ENCODE peak calls at places on chromosomes 12 and 14, in seven cellular contexts. S is uterus, H is GM23338, L is neuronal stem cell, G is lower lobe of right lung, R is right cardiac atrium, F is A549. T is an unnamed sample. For H3K4me1, the result is how much of the 10 kb centered on the place peaks cover.

GRCh38 chr12:125201940-125202339 is 136.7 kb downstream of the AACS start:
- DNase-seq in L (no peak), R (no peak), F (no peak), G (no peak), S (no peak), H (no peak), T (no peak)

GRCh38 chr12:88810806-88811205 is 230.5 kb upstream of the KITLG start:
- DNase-seq in F (no peak), L (no peak), R (no peak), H (no peak), G (no peak), S (no peak), T (no peak)

GRCh38 chr12:91577586-91578539 is 395.2 kb upstream of the DCN start:
- DNase-seq in G (no peak), S (no peak), F (peak), H (peak), L (no peak), R (no peak), T (peak)

GRCh38 chr14:95886366-95886765 is 9.7 kb downstream of the TUNAR start:
- DNase-seq in G (no peak), L (no peak), H (no peak), S (no peak), R (no peak), F (no peak), T (no peak)

GRCh38 chr12:111268738-111269572 is 99.9 kb downstream of the PHETA1 start:
- DNase-seq in R (no peak), G (no peak), L (no peak), H (peak), S (no peak), F (no peak), T (peak)

GRCh38 chr12:25436206-25436912 is 116.7 kb downstream of the LMNTD1 start:
- DNase-seq in F (peak), L (peak), R (peak), H (peak), S (peak), G (no peak), T (peak)

GRCh38 chr12:89177802-89178201 is 174.5 kb downstream of the DUSP6 start:
- DNase-seq in F (no peak), H (no peak), S (no peak), G (no peak), L (no peak), R (no peak), T (no peak)

GRCh38 chr14:94390372-94391086 is 2.1 kb upstream of the SERPINA1 start:
- DNase-seq in S (no peak), R (peak), F (no peak), L (no peak), H (peak), G (peak), T (no peak)

GRCh38 chr14:94129758-94130414 is 482 bp upstream of the IFI27L2 start:
- DNase-seq in R (peak), L (peak), F (peak), G (no peak), H (peak), S (peak), T (peak)

GRCh38 chr14:105503918-105504692 is 13.1 kb downstream of the TEDC1 start:
- DNase-seq in G (no peak), S (no peak), R (no peak), L (no peak), H (no peak), F (no peak), T (no peak)

GRCh38 chr12:71452006-71452405 is 12.4 kb downstream of the LGR5 start:
- DNase-seq in L (no peak), F (no peak), S (no peak), G (no peak), R (no peak), H (no peak), T (no peak)

GRCh38 chr12:50865266-50865665 is 22.5 kb downstream of the TMPRSS12 start:
- DNase-seq in H (no peak), S (no peak), L (no peak), F (no peak), R (no peak), G (no peak), T (no peak)

GRCh38 chr12:85920324-85920947 is 46.3 kb downstream of the NTS start:
- DNase-seq in G (no peak), F (no peak), L (peak), R (no peak), H (peak), S (no peak), T (peak)

DNA sequence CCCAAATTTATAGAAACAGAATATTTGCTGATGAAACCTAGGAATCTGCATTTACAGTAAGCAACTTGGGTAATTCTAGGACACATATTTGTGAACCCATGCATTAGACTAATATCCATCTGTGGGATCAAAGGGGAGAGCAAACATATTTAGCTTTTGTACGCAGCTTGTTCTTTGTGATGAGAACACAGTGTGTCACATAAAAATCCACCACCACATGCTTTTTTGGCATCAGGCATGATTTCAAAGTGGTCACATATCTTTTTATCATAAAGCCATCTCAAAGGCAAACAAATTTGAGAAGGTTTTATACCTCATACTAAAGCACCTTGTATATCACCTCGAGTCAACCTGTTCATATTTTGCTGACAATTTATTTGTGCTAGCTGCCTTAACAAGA is 15.7 kb downstream of the DNAL1 start:
- DNase-seq in H (no peak), L (no peak), F (no peak), R (no peak), S (no peak), G (no peak), T (no peak)
- H3K4me1 ChIP-seq in H (under half), L (under half), F (under half), R (under half), S (under half), G (under half), T (under half)

DNA sequence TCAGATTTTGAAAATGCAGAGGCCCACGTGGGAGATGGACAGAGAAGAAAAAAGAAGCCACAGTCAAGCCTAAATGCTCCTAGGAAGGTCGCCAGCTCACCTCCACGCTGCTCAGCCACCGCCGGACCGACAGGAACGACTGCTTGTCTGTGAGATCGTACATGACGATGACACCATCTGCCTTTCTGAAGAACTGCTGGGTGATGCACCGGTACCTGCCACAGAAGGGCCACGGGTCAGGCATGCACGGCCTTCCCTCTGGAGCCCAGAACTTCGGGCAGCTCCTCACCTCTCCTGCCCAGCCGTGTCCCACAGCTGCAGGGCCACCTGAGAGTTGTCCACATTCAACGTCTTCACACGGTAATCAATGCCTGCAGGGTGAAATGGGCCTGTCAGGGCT is 125.6 kb downstream of the CRACR2A start:
- DNase-seq in F (no peak), G (no peak), S (no peak), L (no peak), R (no peak), H (no peak), T (no peak)
- H3K4me3 ChIP-seq in F (no peak), G (no peak), S (no peak), L (no peak), R (no peak), H (no peak), T (no peak)

GRCh38 chr14:98192946-98193345 is 1079.1 kb downstream of the BCL11B start:
- DNase-seq in R (no peak), S (no peak), H (no peak), F (no peak), G (no peak), L (no peak), T (no peak)

GRCh38 chr14:98198385-98198784 is 1073.6 kb downstream of the BCL11B start:
- DNase-seq in G (no peak), H (no peak), L (no peak), F (no peak), R (peak), S (no peak), T (no peak)

GRCh38 chr14:98195256-98195655 is 1076.7 kb downstream of the BCL11B start:
- DNase-seq in H (no peak), L (no peak), F (no peak), G (no peak), R (no peak), S (no peak), T (no peak)

GRCh38 chr14:98197933-98198332 is 1074.1 kb downstream of the BCL11B start:
- DNase-seq in L (no peak), R (no peak), F (no peak), S (no peak), H (no peak), G (no peak), T (no peak)

DNA sequence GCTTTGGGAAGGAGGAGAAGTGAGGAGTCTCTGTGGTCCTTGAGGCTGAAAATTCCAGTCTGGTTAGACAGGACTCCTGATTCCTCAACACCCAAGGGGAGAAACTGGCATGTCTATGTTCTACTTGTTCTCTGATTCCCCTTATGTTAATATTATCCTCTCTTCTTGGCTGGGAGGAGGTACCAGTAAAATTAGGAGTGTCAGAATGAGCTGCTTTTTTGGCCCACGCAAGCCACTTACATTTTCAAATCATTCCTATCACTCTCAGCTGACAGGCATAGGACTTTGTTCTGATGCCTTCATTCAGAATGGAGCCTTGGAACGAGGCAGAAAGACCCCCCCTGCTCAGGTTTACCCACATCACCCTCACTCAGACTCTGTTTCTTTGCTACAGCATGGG is 1077.2 kb downstream of the BCL11B start:
- DNase-seq in H (no peak), R (no peak), L (no peak), S (no peak), F (no peak), G (no peak), T (no peak)
- H3K27ac ChIP-seq in H (no peak), R (no peak), L (no peak), S (no peak), F (no peak), G (no peak), T (no peak)

DNA sequence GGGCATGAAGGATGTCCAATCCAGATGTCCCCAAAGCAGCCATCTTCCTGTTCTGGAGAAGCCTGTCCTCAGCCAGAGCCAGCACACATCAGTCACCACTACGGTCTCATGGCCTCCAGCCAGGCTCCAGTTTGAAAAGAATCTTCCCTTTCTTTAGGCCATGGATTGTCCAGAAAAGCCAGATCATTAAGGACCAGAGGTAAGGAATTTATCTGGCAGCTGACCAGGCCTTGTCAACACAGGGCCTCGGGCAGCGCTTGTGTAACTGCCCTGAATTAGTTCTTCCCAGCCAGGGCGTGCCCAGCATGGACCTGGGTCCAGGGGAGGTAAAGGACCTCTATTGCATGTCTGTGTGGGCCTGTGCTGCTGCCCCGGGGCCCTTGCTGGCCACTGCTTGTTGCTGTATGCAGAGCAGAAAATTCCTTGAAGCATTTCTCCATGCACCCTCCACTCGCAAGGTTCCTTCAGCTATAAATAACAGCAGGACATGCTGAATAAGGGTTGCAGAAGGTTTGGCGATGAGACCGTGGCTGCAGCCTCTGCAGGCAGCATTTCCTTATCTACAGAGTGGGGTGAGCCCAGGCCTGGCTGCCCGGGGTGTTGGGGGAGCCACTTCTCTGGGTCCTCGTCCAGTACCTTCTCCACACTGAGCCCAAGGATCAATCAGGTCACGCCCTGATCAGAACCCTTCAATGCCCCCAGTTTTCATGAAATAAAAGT is 21.7 kb upstream of the VPS37B start:
- DNase-seq in S (no peak), L (no peak), G (peak), H (no peak), R (peak), F (no peak), T (no peak)
- H3K4me1 ChIP-seq in S (under half), L (under half), G (under half), H (under half), R (under half), F (under half), T (under half)

DNA sequence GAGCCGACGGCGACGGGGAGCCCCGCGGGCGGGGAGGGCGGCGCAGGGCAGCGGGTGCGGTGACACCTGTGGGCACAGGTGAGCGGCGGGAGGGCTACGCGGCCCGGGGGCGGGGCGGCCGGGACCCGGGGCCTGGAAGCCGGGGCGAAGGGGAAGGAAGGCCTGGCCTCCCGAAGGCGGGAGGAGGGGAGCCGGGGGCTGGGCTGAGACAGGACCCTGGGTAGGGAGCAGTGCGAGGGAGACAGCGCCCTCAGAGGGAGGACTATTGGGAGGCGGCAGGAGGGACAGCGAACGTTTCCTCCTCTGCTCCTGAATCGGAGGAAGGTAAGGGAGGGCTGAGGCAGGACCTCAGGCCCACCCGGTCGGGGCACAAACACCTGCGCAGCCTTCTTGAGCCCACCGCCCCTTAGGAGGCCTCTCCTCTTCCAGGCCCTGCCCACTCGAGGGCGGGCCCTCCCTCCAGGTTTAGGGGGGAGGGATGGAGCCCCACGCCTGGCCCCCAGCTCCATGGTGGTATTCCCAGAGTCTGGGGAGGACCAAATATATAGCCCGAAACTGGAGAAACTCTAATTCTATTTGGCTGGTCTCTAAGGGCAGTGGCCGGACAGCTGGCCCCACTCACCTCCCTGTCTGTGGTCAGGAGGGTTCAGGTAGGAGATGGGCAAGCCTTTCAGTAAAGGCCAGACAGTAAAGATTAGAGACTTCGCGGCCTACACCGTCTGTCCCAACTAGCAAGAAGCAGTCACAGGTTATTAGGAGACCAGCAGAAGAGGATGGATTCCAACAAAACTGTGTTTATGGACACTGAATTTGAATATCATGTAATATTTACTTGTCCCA is 509 bp downstream of the PLEKHG6 start:
- DNase-seq in L (no peak), H (peak), S (no peak), R (no peak), F (no peak), G (peak), T (no peak)
- H3K4me3 ChIP-seq in L (no peak), H (peak), S (peak), R (peak), F (peak), G (peak), T (peak)

DNA sequence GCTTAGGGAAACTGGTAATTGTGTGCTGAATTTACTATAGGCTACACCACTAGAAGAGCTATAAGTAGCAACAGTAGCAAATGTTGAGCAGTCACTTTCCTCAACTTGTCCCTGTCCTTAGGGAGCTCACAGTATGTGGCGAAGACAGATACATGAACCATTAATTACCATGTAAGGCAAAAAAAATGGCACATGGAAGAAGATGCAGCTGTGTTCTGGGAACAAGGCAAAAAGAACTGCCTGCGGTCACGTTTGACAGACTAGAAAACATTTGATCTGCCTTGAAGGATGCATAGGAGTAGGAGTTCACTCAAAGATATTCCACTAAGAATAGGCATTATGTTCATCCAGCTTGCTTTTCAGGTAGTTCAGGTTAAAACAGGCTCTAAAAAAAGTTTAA is 46.5 kb upstream of the IFNG-AS1 start:
- DNase-seq in G (no peak), H (no peak), F (no peak), L (no peak), R (no peak), S (no peak), T (no peak)
- H3K27ac ChIP-seq in G (no peak), H (no peak), F (no peak), L (no peak), R (no peak), S (peak), T (no peak)

GRCh38 chr12:47757840-47758583 is 668 bp downstream of the RAPGEF3 start:
- DNase-seq in H (no peak), L (no peak), S (no peak), R (peak), F (no peak), G (peak), T (no peak)

GRCh38 chr12:47754126-47754525 is 4.6 kb downstream of the RAPGEF3 start:
- DNase-seq in H (no peak), S (no peak), R (no peak), F (no peak), L (no peak), G (no peak), T (no peak)

GRCh38 chr12:47757360-47757839 is 1.3 kb downstream of the RAPGEF3 start:
- DNase-seq in S (no peak), F (no peak), R (no peak), H (no peak), G (peak), L (no peak), T (no peak)

GRCh38 chr12:47754881-47755280 is 3.8 kb downstream of the RAPGEF3 start:
- DNase-seq in F (no peak), R (no peak), L (no peak), H (no peak), G (peak), S (no peak), T (no peak)

GRCh38 chr12:47755655-47756562 is 2.8 kb downstream of the RAPGEF3 start:
- DNase-seq in F (no peak), R (no peak), G (peak), H (no peak), S (no peak), L (no peak), T (no peak)
- H3K4me1 ChIP-seq in F (under half), R (under half), G (half or more), H (under half), S (under half), L (under half), T (under half)

T was measured in A673.